ENCODE peak calls at places on chromosome 17, in five cellular contexts. One of them, this sample, is unnamed. For H3K4me1, the result is how much of the 10 kb centered on the place peaks cover.

GRCh38 chr17:77546772-77547201 is 406.0 kb downstream of the SEC14L1 start:
- DNase-seq in neuronal stem cell: no peak
- DNase-seq in transverse colon: peak
- DNase-seq in tibial nerve: no peak
- DNase-seq in prostate gland: no peak
- DNase-seq in this sample: no peak

GRCh38 chr17:44086364-44087311 is 16.1 kb downstream of the G6PC3 start:
- DNase-seq in neuronal stem cell: peak
- DNase-seq in transverse colon: no peak
- DNase-seq in prostate gland: no peak
- DNase-seq in tibial nerve: no peak
- DNase-seq in this sample: no peak

GRCh38 chr17:68953340-68953997 is 1.7 kb downstream of the ABCA8 start:
- DNase-seq in neuronal stem cell: no peak
- DNase-seq in prostate gland: no peak
- DNase-seq in transverse colon: no peak
- DNase-seq in tibial nerve: no peak
- DNase-seq in this sample: no peak

GRCh38 chr17:19327039-19327776 is 35.3 kb downstream of the B9D1 start:
- DNase-seq in transverse colon: no peak
- DNase-seq in tibial nerve: no peak
- DNase-seq in prostate gland: no peak
- DNase-seq in neuronal stem cell: no peak
- DNase-seq in this sample: peak

GRCh38 chr17:38761612-38762011 is 9.1 kb downstream of the PSMB3 start:
- DNase-seq in transverse colon: no peak
- DNase-seq in prostate gland: no peak
- DNase-seq in tibial nerve: no peak
- DNase-seq in neuronal stem cell: no peak
- DNase-seq in this sample: no peak

GRCh38 chr17:81684442-81684911 is 666 bp downstream of the HGS start:
- DNase-seq in prostate gland: no peak
- DNase-seq in tibial nerve: no peak
- DNase-seq in transverse colon: peak
- DNase-seq in neuronal stem cell: no peak
- DNase-seq in this sample: no peak

GRCh38 chr17:30253316-30253715 is 17.8 kb upstream of the SLC6A4 start:
- DNase-seq in transverse colon: no peak
- DNase-seq in neuronal stem cell: no peak
- DNase-seq in prostate gland: peak
- DNase-seq in tibial nerve: no peak
- DNase-seq in this sample: no peak

GRCh38 chr17:27153005-27153404 is 140.9 kb upstream of the WSB1 start:
- DNase-seq in neuronal stem cell: no peak
- DNase-seq in prostate gland: no peak
- DNase-seq in transverse colon: no peak
- DNase-seq in tibial nerve: no peak
- DNase-seq in this sample: peak

GRCh38 chr17:19753661-19754463 is 5.8 kb upstream of the ALDH3A1 start:
- DNase-seq in tibial nerve: no peak
- DNase-seq in prostate gland: peak
- DNase-seq in transverse colon: peak
- DNase-seq in neuronal stem cell: no peak
- DNase-seq in this sample: no peak

GRCh38 chr17:17098426-17099035 is 56.3 kb downstream of the MPRIP start:
- DNase-seq in prostate gland: no peak
- DNase-seq in neuronal stem cell: no peak
- DNase-seq in tibial nerve: peak
- DNase-seq in transverse colon: no peak
- DNase-seq in this sample: no peak

GRCh38 chr17:7987112-7987893 is 15.1 kb upstream of the GUCY2D start:
- DNase-seq in tibial nerve: no peak
- DNase-seq in neuronal stem cell: no peak
- DNase-seq in prostate gland: no peak
- DNase-seq in transverse colon: no peak
- DNase-seq in this sample: no peak

GRCh38 chr17:46038414-46038813 is 39.4 kb downstream of the STH start:
- DNase-seq in transverse colon: no peak
- DNase-seq in neuronal stem cell: no peak
- DNase-seq in tibial nerve: no peak
- DNase-seq in prostate gland: no peak
- DNase-seq in this sample: no peak

GRCh38 chr17:13917635-13918034 is 151.7 kb upstream of the COX10 start:
- DNase-seq in prostate gland: no peak
- DNase-seq in tibial nerve: no peak
- DNase-seq in transverse colon: no peak
- DNase-seq in neuronal stem cell: no peak
- DNase-seq in this sample: no peak

GRCh38 chr17:51475650-51476221 is 215.4 kb downstream of the UTP18 start:
- DNase-seq in tibial nerve: no peak
- DNase-seq in prostate gland: no peak
- DNase-seq in neuronal stem cell: no peak
- DNase-seq in transverse colon: no peak
- DNase-seq in this sample: no peak

GRCh38 chr17:74271902-74272563 is 2.0 kb upstream of the DNAI2 start:
- DNase-seq in prostate gland: no peak
- DNase-seq in tibial nerve: peak
- DNase-seq in neuronal stem cell: no peak
- DNase-seq in transverse colon: no peak
- DNase-seq in this sample: no peak

GRCh38 chr17:47649972-47650524 is 329 bp downstream of the KPNB1 start:
- DNase-seq in neuronal stem cell: peak
- DNase-seq in prostate gland: no peak
- DNase-seq in tibial nerve: peak
- DNase-seq in transverse colon: no peak
- DNase-seq in this sample: no peak

GRCh38 chr17:15510361-15510760 is 42.9 kb upstream of the CDRT4 start:
- DNase-seq in tibial nerve: no peak
- DNase-seq in transverse colon: no peak
- DNase-seq in prostate gland: no peak
- DNase-seq in neuronal stem cell: no peak
- DNase-seq in this sample: no peak

GRCh38 chr17:15432807-15433547 is 34.4 kb downstream of the CDRT4 start:
- DNase-seq in transverse colon: no peak
- DNase-seq in neuronal stem cell: no peak
- DNase-seq in prostate gland: no peak
- DNase-seq in tibial nerve: no peak
- DNase-seq in this sample: no peak

GRCh38 chr17:5031365-5032082 is 3.7 kb downstream of the SLC52A1 start:
- DNase-seq in transverse colon: peak
- DNase-seq in prostate gland: peak
- DNase-seq in tibial nerve: peak
- DNase-seq in neuronal stem cell: peak
- DNase-seq in this sample: peak

GRCh38 chr17:29212681-29213121 is 32.5 kb upstream of the MYO18A start:
- DNase-seq in transverse colon: no peak
- DNase-seq in prostate gland: no peak
- DNase-seq in tibial nerve: no peak
- DNase-seq in neuronal stem cell: no peak
- DNase-seq in this sample: no peak

DNA sequence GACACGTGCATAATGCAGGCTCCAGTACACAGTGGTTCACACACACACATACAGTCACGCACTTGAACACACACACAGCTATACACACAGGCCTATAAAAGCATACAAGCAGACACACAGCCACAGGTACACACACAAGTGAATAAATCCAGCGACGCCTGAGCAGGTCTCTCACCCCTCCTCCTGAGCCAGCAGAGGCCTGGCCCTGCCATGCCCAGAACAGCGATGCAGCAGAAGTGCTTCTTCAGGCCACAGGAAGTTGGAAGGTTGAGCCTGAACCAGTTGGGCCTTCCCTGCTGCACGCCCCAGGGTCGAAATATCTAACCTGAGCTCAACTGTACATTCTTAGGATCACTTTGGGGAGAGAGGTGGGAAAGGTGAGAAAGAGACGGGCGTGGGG is 7.3 kb upstream of the CD79B start:
- DNase-seq in tibial nerve: no peak
- DNase-seq in transverse colon: no peak
- DNase-seq in neuronal stem cell: no peak
- DNase-seq in prostate gland: no peak
- DNase-seq in this sample: no peak
- H3K4me1 ChIP-seq in tibial nerve: under half
- H3K4me1 ChIP-seq in transverse colon: under half
- H3K4me1 ChIP-seq in neuronal stem cell: under half
- H3K4me1 ChIP-seq in prostate gland: under half
- H3K4me1 ChIP-seq in this sample: under half

GRCh38 chr17:40312893-40313659 is 4.1 kb downstream of the RARA start:
- DNase-seq in tibial nerve: no peak
- DNase-seq in transverse colon: no peak
- DNase-seq in neuronal stem cell: no peak
- DNase-seq in prostate gland: no peak
- DNase-seq in this sample: peak
- H3K27ac ChIP-seq in tibial nerve: peak
- H3K27ac ChIP-seq in transverse colon: peak
- H3K27ac ChIP-seq in neuronal stem cell: no peak
- H3K27ac ChIP-seq in prostate gland: no peak
- H3K27ac ChIP-seq in this sample: no peak

DNA sequence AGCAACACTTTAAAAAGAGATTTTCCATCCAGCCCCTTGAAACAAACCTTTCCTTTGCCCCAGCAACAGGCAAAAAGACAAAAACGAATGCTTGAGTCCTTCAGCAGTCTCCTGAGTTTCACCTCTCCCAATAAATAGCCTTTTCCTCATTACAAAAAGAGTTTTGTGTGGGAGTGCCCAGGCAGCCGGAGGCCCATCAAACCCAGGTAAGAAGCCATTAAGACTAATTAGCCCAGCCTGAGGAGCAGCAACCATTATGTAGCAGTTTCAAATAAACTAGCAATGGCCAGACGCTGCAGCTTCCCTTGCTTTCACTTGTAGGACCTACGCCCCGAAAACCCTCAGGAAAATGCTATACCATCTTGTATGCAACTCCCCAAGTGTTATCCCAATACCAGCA is 15.6 kb downstream of the GAS7 start:
- DNase-seq in prostate gland: no peak
- DNase-seq in tibial nerve: no peak
- DNase-seq in neuronal stem cell: no peak
- DNase-seq in transverse colon: no peak
- DNase-seq in this sample: no peak
- H3K4me3 ChIP-seq in prostate gland: no peak
- H3K4me3 ChIP-seq in tibial nerve: no peak
- H3K4me3 ChIP-seq in neuronal stem cell: no peak
- H3K4me3 ChIP-seq in transverse colon: no peak
- H3K4me3 ChIP-seq in this sample: no peak

DNA sequence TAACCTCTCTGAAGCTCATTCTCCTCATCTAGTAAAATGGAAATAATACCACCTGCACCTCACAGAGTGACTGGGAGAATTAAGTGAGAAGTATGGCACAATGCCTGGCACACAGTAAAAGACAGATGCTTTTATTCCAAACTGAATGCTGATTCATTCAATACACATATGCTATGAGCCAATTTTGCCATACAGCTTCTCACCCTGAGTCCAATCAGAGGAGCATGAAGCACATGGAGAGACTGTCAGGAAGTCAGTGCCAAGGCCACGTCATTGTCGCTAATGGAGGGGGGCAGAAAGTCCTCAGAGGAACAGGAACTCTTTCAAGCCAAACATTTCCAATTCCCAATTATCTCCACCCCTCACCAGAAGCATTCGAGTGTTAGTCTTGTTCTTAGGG is 11.6 kb downstream of the MKS1 start:
- DNase-seq in tibial nerve: no peak
- DNase-seq in transverse colon: no peak
- DNase-seq in prostate gland: no peak
- DNase-seq in neuronal stem cell: no peak
- DNase-seq in this sample: no peak
- H3K4me1 ChIP-seq in tibial nerve: under half
- H3K4me1 ChIP-seq in transverse colon: under half
- H3K4me1 ChIP-seq in prostate gland: under half
- H3K4me1 ChIP-seq in neuronal stem cell: under half
- H3K4me1 ChIP-seq in this sample: under half

GRCh38 chr17:1377334-1377733 is 22.7 kb downstream of the YWHAE start:
- DNase-seq in prostate gland: no peak
- DNase-seq in tibial nerve: no peak
- DNase-seq in neuronal stem cell: no peak
- DNase-seq in transverse colon: no peak
- DNase-seq in this sample: no peak

GRCh38 chr17:1379208-1379929 is 20.7 kb downstream of the YWHAE start:
- DNase-seq in tibial nerve: no peak
- DNase-seq in neuronal stem cell: no peak
- DNase-seq in transverse colon: no peak
- DNase-seq in prostate gland: no peak
- DNase-seq in this sample: no peak

GRCh38 chr17:1376061-1376460 is 24.0 kb downstream of the YWHAE start:
- DNase-seq in tibial nerve: no peak
- DNase-seq in transverse colon: no peak
- DNase-seq in prostate gland: no peak
- DNase-seq in neuronal stem cell: no peak
- DNase-seq in this sample: no peak

GRCh38 chr17:1375615-1376014 is 24.4 kb downstream of the YWHAE start:
- DNase-seq in transverse colon: no peak
- DNase-seq in tibial nerve: no peak
- DNase-seq in prostate gland: no peak
- DNase-seq in neuronal stem cell: no peak
- DNase-seq in this sample: no peak

GRCh38 chr17:1379930-1380313 is 20.1 kb downstream of the YWHAE start:
- DNase-seq in prostate gland: no peak
- DNase-seq in neuronal stem cell: no peak
- DNase-seq in tibial nerve: no peak
- DNase-seq in transverse colon: no peak
- DNase-seq in this sample: no peak
- H3K27ac ChIP-seq in prostate gland: no peak
- H3K27ac ChIP-seq in neuronal stem cell: no peak
- H3K27ac ChIP-seq in tibial nerve: peak
- H3K27ac ChIP-seq in transverse colon: peak
- H3K27ac ChIP-seq in this sample: no peak

DNA sequence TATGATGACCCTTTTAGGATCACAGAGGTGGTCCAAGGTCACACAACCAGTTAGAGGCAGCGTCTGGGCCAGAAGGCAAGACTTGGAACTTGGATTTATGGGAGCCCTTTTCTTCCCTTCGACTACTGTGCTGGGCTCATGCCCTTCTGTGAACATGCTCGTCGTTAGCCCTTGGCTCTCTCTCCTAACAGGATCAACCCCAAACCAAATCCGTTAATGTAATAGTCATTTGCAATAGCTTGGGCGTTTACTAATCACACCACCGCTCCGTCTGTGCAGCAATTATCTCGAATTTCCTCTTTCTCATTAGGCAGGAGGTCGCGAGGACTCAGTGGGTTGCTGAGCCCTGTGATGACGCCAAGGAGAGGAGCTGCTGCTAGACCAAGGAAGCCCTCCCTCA is 114.6 kb downstream of the ENGASE start:
- DNase-seq in neuronal stem cell: no peak
- DNase-seq in tibial nerve: no peak
- DNase-seq in transverse colon: no peak
- DNase-seq in prostate gland: no peak
- DNase-seq in this sample: no peak
- H3K4me3 ChIP-seq in neuronal stem cell: no peak
- H3K4me3 ChIP-seq in tibial nerve: no peak
- H3K4me3 ChIP-seq in transverse colon: no peak
- H3K4me3 ChIP-seq in prostate gland: no peak
- H3K4me3 ChIP-seq in this sample: no peak

This sample was measured in suprapubic skin.